ENCODE peak calls at places on chromosomes 7 and 10, in five cellular contexts. One of them, this sample, is unnamed.

GRCh38 chr10:6388261-6388893 is 185.6 kb downstream of the PFKFB3 start:
- DNase-seq in endothelial cell: no peak
- DNase-seq in MM.1S: no peak
- DNase-seq in cardiac fibroblast: no peak
- DNase-seq in HFF-Myc: no peak
- DNase-seq in this sample: no peak

GRCh38 chr10:72637398-72637857 is 11.5 kb upstream of the MICU1 start:
- DNase-seq in cardiac fibroblast: peak
- DNase-seq in MM.1S: no peak
- DNase-seq in HFF-Myc: no peak
- DNase-seq in endothelial cell: no peak
- DNase-seq in this sample: peak

GRCh38 chr10:124010563-124011131 is 82.8 kb downstream of the CHST15 start:
- DNase-seq in cardiac fibroblast: no peak
- DNase-seq in endothelial cell: peak
- DNase-seq in MM.1S: no peak
- DNase-seq in HFF-Myc: no peak
- DNase-seq in this sample: no peak

GRCh38 chr7:29920491-29920890 is 69.1 kb downstream of the SCRN1 start:
- DNase-seq in HFF-Myc: no peak
- DNase-seq in MM.1S: no peak
- DNase-seq in endothelial cell: no peak
- DNase-seq in cardiac fibroblast: no peak
- DNase-seq in this sample: no peak

GRCh38 chr7:158858592-158859503 is 2.5 kb downstream of the DYNC2I1 start:
- DNase-seq in cardiac fibroblast: no peak
- DNase-seq in HFF-Myc: no peak
- DNase-seq in MM.1S: no peak
- DNase-seq in endothelial cell: no peak
- DNase-seq in this sample: no peak

GRCh38 chr7:57407125-57407524 is 42.9 kb upstream of the ZNF716 start:
- DNase-seq in endothelial cell: no peak
- DNase-seq in MM.1S: no peak
- DNase-seq in HFF-Myc: no peak
- DNase-seq in cardiac fibroblast: no peak
- DNase-seq in this sample: no peak

GRCh38 chr10:1462032-1462431 is 275.3 kb downstream of the ADARB2 start:
- DNase-seq in HFF-Myc: no peak
- DNase-seq in cardiac fibroblast: no peak
- DNase-seq in MM.1S: no peak
- DNase-seq in endothelial cell: no peak
- DNase-seq in this sample: no peak

GRCh38 chr10:110820321-110820814 is 51.4 kb upstream of the PDCD4 start:
- DNase-seq in HFF-Myc: no peak
- DNase-seq in MM.1S: no peak
- DNase-seq in endothelial cell: no peak
- DNase-seq in cardiac fibroblast: no peak
- DNase-seq in this sample: no peak

GRCh38 chr7:116195451-116195850 is 14.9 kb upstream of the TES start:
- DNase-seq in cardiac fibroblast: peak
- DNase-seq in HFF-Myc: no peak
- DNase-seq in endothelial cell: no peak
- DNase-seq in MM.1S: no peak
- DNase-seq in this sample: no peak

DNA sequence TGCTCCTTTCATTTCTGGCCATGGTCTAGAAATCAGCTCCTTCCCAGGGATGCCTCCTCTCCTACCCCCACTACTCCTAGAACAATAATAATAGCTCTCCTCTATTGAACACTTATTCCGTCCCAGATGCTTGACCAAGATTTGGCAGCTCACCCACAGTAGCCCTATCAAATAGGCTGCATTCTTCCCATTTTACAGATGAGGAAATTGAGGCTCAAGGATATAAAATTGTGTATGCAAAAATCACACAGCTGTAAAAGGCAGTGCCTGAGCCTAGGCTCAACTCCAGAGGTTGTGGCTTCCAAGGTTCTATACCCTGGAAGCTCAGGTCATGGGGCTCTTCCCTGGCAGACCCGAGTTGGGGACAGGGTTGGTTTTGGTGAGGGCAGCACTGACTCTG is 82.3 kb downstream of the C10orf105 start:
- DNase-seq in cardiac fibroblast: no peak
- DNase-seq in endothelial cell: no peak
- DNase-seq in MM.1S: no peak
- DNase-seq in HFF-Myc: no peak
- DNase-seq in this sample: no peak
- TF ChIP-seq CTCF in cardiac fibroblast: no peak
- TF ChIP-seq CTCF in endothelial cell: no peak
- TF ChIP-seq CTCF in MM.1S: no peak
- TF ChIP-seq CTCF in HFF-Myc: no peak
- TF ChIP-seq CTCF in this sample: no peak

DNA sequence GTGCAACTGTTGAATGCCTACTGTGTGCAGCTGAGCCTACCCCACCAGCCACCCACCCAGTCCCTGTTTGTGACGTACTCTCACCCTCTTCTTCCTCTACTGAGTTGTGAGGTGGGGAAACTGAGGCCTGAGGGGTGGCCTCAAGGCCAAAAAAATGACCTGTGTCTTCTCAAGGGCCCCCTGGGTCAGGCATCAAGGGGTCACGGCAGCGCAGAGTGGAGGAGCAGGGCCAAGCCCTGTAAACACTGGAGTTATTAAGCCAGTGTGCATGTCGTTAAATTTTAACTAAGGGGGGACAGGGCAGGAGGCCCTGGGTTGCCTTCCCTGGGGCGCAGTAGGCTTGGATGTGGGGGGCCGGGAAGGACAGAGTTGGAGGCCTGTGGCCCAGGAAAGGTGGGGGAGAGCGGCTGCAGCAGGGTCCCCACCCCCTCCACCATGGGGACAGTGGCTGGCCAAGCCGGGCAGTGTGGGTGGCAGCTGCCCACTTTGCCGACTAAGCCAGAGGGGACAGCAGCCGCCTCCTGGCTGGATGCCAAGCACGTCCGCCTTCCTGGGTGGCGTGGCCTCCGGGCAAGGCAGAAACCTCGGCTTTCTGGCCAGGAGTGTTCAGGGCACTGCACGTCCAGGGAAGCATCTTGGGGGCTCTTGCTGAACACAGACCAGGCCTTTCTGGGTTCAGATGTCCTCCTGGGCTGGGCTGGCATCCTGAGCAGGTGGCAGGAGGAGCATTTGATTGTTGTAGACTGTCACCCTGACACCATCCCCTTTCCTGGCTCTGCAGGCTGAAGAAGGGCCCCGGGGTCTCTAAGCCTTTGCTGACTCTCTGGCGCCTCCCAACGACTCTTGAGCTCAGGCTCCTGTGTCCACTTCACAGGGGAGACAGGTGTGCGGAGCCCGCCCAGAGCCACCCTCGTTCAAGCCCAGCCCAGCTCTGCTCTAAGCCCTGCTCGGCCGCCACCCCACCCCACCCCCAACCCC is 1.9 kb downstream of the SLC29A4 start:
- DNase-seq in HFF-Myc: no peak
- DNase-seq in cardiac fibroblast: peak
- DNase-seq in endothelial cell: peak
- DNase-seq in MM.1S: peak
- DNase-seq in this sample: peak
- TF ChIP-seq CTCF in HFF-Myc: peak
- TF ChIP-seq CTCF in cardiac fibroblast: peak
- TF ChIP-seq CTCF in endothelial cell: no peak
- TF ChIP-seq CTCF in MM.1S: peak
- TF ChIP-seq CTCF in this sample: peak

DNA sequence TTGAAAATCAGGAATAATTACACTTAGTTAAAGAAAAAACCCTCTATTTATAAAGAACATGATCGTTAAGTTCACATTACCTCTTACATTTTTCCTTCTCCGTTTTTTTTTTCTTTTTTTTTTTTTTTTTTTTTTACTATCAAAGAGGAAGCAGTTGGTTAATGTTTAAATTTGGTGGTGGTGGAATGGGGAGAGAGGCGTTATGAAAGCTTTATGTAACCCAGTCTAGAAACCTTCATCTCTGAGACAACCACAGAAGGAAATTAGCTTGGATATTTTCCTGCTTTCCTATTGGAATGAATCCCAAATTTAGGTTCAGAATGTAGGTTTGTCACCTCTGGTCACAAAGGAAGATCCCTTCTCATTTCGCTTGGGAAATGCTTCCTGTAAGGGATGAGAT is 31.5 kb upstream of the LHFPL3 start:
- DNase-seq in HFF-Myc: no peak
- DNase-seq in endothelial cell: no peak
- DNase-seq in cardiac fibroblast: no peak
- DNase-seq in MM.1S: no peak
- DNase-seq in this sample: no peak
- TF ChIP-seq CTCF in HFF-Myc: no peak
- TF ChIP-seq CTCF in endothelial cell: no peak
- TF ChIP-seq CTCF in cardiac fibroblast: no peak
- TF ChIP-seq CTCF in MM.1S: no peak
- TF ChIP-seq CTCF in this sample: no peak

GRCh38 chr10:115903845-115904244 is 369.2 kb downstream of the GFRA1 start:
- DNase-seq in endothelial cell: no peak
- DNase-seq in MM.1S: no peak
- DNase-seq in cardiac fibroblast: no peak
- DNase-seq in HFF-Myc: no peak
- DNase-seq in this sample: no peak

GRCh38 chr10:115898242-115898641 is 374.8 kb downstream of the GFRA1 start:
- DNase-seq in MM.1S: no peak
- DNase-seq in cardiac fibroblast: no peak
- DNase-seq in HFF-Myc: no peak
- DNase-seq in endothelial cell: no peak
- DNase-seq in this sample: no peak

DNA sequence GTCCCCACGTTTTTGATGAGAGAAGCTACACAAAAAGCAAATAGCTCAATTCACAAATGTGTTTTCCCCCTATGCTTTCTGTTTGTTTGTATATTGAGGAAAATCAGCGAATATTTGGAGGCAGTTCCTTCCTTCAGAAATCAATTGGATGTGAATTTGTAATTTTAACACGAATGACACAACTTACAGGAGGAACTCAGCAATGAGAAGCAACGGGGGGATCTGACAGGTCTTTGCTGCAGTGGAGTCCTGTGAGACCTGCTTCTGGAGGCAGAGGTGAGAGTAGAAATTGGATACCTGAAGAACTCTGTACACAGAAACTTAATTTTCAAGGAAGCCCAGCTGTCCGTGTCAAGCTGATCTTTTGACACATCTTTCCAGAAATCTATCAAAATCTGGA is 370.4 kb downstream of the GFRA1 start:
- DNase-seq in cardiac fibroblast: no peak
- DNase-seq in HFF-Myc: no peak
- DNase-seq in endothelial cell: no peak
- DNase-seq in MM.1S: no peak
- DNase-seq in this sample: no peak
- TF ChIP-seq CTCF in cardiac fibroblast: no peak
- TF ChIP-seq CTCF in HFF-Myc: no peak
- TF ChIP-seq CTCF in endothelial cell: no peak
- TF ChIP-seq CTCF in MM.1S: no peak
- TF ChIP-seq CTCF in this sample: no peak

GRCh38 chr7:12493407-12493806 is 77.1 kb upstream of the SCIN start:
- DNase-seq in HFF-Myc: no peak
- DNase-seq in MM.1S: no peak
- DNase-seq in endothelial cell: no peak
- DNase-seq in cardiac fibroblast: peak
- DNase-seq in this sample: no peak

GRCh38 chr7:12493866-12494265 is 76.7 kb upstream of the SCIN start:
- DNase-seq in HFF-Myc: no peak
- DNase-seq in endothelial cell: no peak
- DNase-seq in cardiac fibroblast: peak
- DNase-seq in MM.1S: no peak
- DNase-seq in this sample: no peak

GRCh38 chr7:12491526-12491925 is 79.0 kb upstream of the SCIN start:
- DNase-seq in MM.1S: no peak
- DNase-seq in endothelial cell: no peak
- DNase-seq in cardiac fibroblast: no peak
- DNase-seq in HFF-Myc: no peak
- DNase-seq in this sample: no peak

GRCh38 chr7:12490941-12491340 is 79.6 kb upstream of the SCIN start:
- DNase-seq in HFF-Myc: no peak
- DNase-seq in MM.1S: no peak
- DNase-seq in cardiac fibroblast: no peak
- DNase-seq in endothelial cell: no peak
- DNase-seq in this sample: no peak

GRCh38 chr7:12494354-12495024 is 76.0 kb upstream of the SCIN start:
- DNase-seq in HFF-Myc: no peak
- DNase-seq in MM.1S: no peak
- DNase-seq in endothelial cell: no peak
- DNase-seq in cardiac fibroblast: no peak
- DNase-seq in this sample: no peak
- TF ChIP-seq CTCF in HFF-Myc: no peak
- TF ChIP-seq CTCF in MM.1S: peak
- TF ChIP-seq CTCF in endothelial cell: no peak
- TF ChIP-seq CTCF in cardiac fibroblast: peak
- TF ChIP-seq CTCF in this sample: no peak

GRCh38 chr10:23157691-23158369 is 34.3 kb upstream of the PTF1A start:
- DNase-seq in endothelial cell: no peak
- DNase-seq in cardiac fibroblast: peak
- DNase-seq in HFF-Myc: peak
- DNase-seq in MM.1S: peak
- DNase-seq in this sample: peak
- TF ChIP-seq CTCF in endothelial cell: no peak
- TF ChIP-seq CTCF in cardiac fibroblast: peak
- TF ChIP-seq CTCF in HFF-Myc: no peak
- TF ChIP-seq CTCF in MM.1S: no peak
- TF ChIP-seq CTCF in this sample: peak

GRCh38 chr7:41436139-41436538 is 266.8 kb downstream of the INHBA start:
- DNase-seq in endothelial cell: no peak
- DNase-seq in cardiac fibroblast: no peak
- DNase-seq in MM.1S: no peak
- DNase-seq in HFF-Myc: no peak
- DNase-seq in this sample: no peak

GRCh38 chr7:41437257-41438196 is 265.4 kb downstream of the INHBA start:
- DNase-seq in cardiac fibroblast: peak
- DNase-seq in HFF-Myc: no peak
- DNase-seq in MM.1S: no peak
- DNase-seq in endothelial cell: no peak
- DNase-seq in this sample: no peak

DNA sequence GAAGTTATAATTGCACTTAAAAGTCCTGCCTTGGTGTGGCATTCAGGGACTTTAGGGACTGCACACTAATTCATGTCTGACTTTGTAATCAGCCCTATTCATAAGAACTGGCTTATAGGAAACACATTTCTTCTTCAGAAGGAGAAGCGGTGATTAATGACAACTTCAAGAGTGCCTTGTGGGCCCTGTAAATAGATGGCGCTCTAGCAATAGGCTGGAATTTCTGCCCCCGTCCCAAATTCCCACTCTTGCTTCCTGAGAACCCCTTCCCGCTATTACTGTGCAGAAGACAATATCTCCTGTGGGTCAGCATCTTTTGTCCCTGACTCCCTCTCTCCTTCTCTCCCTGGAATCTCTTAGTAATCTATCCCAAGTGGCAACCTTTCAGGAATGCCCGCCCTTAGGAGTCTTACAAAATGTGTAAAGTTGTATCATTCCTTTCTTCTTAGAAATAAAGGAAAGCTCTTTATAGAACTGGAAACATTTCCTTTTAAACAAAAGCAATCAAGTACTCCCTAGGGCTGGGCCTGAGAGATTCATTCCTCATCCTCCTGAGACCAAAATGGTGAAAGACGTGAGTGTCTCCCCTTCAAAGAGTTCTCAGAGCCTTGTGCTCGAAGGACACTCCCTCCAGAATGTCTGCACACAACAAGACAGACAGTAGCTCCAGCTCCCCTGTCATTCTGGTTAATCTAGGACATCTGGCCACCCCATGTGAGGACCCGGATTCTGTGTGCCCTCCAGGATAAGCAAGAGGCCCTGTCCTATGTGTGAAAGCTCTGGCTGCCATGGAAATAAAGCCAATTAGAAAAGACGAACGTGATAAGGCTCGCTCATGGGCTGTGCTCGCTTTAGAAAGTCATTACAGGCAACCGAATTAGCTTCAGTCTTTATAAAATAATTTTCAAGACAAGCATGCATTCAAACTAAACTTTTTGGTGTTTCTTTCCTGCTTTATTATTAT is 263.7 kb downstream of the INHBA start:
- DNase-seq in endothelial cell: no peak
- DNase-seq in HFF-Myc: no peak
- DNase-seq in MM.1S: no peak
- DNase-seq in cardiac fibroblast: peak
- DNase-seq in this sample: no peak
- TF ChIP-seq CTCF in endothelial cell: no peak
- TF ChIP-seq CTCF in HFF-Myc: no peak
- TF ChIP-seq CTCF in MM.1S: no peak
- TF ChIP-seq CTCF in cardiac fibroblast: no peak
- TF ChIP-seq CTCF in this sample: no peak